ENCODE peak calls at places on chromosomes 4 and X, in seven cellular contexts. W is H9, O is neuronal stem cell, X is H1, N is mesendoderm, F is mesenchymal stem cell, K is trophoblast cell. B is an unnamed sample. For H3K79me1, the result is how much of the 10 kb centered on the place peaks cover.

GRCh38 chrX:154712781-154713391 is 38.0 kb downstream of the GAB3 start:
- DNase-seq in N (no peak), W (no peak), K (no peak), O (no peak), X (no peak), F (peak), B (peak)

GRCh38 chr4:28558871-28559270 is 1698.2 kb downstream of the STIM2 start:
- DNase-seq in K (peak), X (no peak), F (peak), W (no peak), N (no peak), O (no peak), B (peak)

GRCh38 chr4:4267981-4268380 is 20.0 kb upstream of the TMEM128 start:
- DNase-seq in N (no peak), W (no peak), X (no peak), O (no peak), K (no peak), F (peak), B (no peak)

GRCh38 chr4:38673109-38673978 is 9.3 kb downstream of the KLF3 start:
- DNase-seq in X (no peak), W (peak), O (no peak), F (no peak), N (no peak), K (no peak), B (no peak)

GRCh38 chrX:106203315-106203714 is 35.2 kb downstream of the PWWP3B start:
- DNase-seq in N (peak), K (peak), F (no peak), W (no peak), X (no peak), O (no peak), B (no peak)

GRCh38 chr4:28073860-28074555 is 1213.4 kb downstream of the STIM2 start:
- DNase-seq in X (peak), N (peak), O (no peak), K (peak), F (no peak), W (peak), B (no peak)

GRCh38 chrX:35392232-35392631 is 405.9 kb upstream of the MAGEB16 start:
- DNase-seq in K (no peak), F (no peak), W (no peak), O (no peak), N (no peak), X (no peak), B (no peak)

GRCh38 chr4:94669672-94670664 is 87.8 kb upstream of the BMPR1B start:
- DNase-seq in N (no peak), W (no peak), F (no peak), X (no peak), O (no peak), K (no peak), B (no peak)

GRCh38 chr4:16516796-16517413 is 290.6 kb upstream of the TAPT1 start:
- DNase-seq in O (no peak), W (no peak), X (no peak), K (no peak), N (peak), F (peak), B (peak)

DNA sequence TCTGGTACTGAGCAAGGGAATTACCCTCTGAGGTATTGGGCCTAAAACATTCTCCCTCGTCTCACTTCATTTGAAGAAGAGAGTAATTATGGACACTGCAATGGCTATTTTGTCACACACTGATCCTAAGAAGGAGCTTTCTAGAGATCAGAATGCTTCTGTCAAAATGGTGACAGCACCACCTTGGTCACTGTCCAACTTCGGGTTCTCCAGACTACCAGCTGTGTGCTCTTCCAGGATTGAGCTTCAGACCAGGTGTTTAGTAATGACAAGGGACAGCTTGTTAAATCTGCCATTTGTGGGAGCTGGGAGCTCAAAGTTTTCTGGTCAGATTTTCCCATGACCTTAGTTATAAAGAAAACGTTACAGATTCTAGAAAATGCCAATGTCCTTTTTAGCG is 105.4 kb downstream of the POLA1 start:
- DNase-seq in X (no peak), N (no peak), F (no peak), W (no peak), K (no peak), O (no peak), B (no peak)
- H3K79me1 ChIP-seq in X (under half), N (under half), F (under half), W (under half), K (under half), O (under half), B (under half)

GRCh38 chr4:165700855-165701254 is 172.2 kb upstream of the TLL1 start:
- DNase-seq in W (peak), F (no peak), K (peak), X (no peak), O (no peak), N (peak), B (no peak)
- H3K79me1 ChIP-seq in W (under half), F (under half), K (under half), X (under half), O (under half), N (under half), B (under half)

DNA sequence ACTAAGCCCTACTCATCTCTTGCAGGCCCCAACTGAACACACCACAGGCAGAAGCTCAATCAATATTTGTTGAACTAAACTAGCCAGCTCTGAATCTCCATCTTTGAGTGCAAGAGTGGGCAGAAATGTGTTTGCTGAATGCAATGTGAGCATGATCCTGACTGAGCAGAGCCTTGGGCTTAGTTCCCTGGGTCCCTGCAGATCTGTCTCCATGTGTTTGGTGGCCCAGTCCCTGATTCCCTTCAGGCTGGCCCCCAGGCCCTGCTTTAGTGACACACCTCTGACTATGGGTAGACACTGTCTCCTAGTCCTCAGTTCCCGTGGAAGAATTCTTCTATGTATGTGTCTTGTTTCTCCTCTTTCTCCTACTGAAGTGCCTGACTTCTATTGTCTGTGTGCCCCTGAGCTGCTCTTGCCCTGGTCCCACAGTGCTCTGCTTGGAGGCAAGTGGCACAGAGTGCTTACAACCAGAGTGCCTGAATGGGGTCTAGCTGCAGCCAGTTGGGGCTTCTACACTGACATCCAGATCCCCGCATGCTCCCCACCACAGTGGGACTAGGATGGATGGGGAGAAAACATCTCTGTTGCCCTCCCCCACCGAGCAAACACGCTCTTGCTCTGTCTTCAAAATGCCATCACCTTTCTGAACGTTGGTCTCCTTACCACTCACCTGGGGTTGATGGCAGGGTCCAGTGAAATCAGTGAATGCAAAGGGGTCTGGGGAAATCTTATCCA is 9.3 kb downstream of the PJA1 start:
- DNase-seq in K (no peak), N (no peak), F (no peak), O (no peak), W (peak), X (no peak), B (no peak)
- H3K79me1 ChIP-seq in K (under half), N (under half), F (under half), O (under half), W (under half), X (under half), B (under half)

GRCh38 chrX:109739625-109740024 is 6.6 kb upstream of the ACSL4 start:
- DNase-seq in K (no peak), F (no peak), W (no peak), N (no peak), O (no peak), X (no peak), B (no peak)
- H3K79me1 ChIP-seq in K (under half), F (under half), W (under half), N (under half), O (under half), X (under half), B (under half)

GRCh38 chr4:7353846-7354610 is 80.7 kb downstream of the PSAPL1 start:
- DNase-seq in N (no peak), W (no peak), K (no peak), F (no peak), O (no peak), X (no peak), B (no peak)

GRCh38 chr4:7354937-7355336 is 79.8 kb downstream of the PSAPL1 start:
- DNase-seq in X (no peak), K (no peak), N (no peak), W (no peak), O (no peak), F (no peak), B (peak)

GRCh38 chr4:7356667-7357295 is 77.9 kb downstream of the PSAPL1 start:
- DNase-seq in N (no peak), X (no peak), K (no peak), F (no peak), W (no peak), O (no peak), B (no peak)

GRCh38 chr4:7357296-7357680 is 77.4 kb downstream of the PSAPL1 start:
- DNase-seq in F (no peak), N (peak), W (no peak), O (no peak), X (no peak), K (no peak), B (no peak)

DNA sequence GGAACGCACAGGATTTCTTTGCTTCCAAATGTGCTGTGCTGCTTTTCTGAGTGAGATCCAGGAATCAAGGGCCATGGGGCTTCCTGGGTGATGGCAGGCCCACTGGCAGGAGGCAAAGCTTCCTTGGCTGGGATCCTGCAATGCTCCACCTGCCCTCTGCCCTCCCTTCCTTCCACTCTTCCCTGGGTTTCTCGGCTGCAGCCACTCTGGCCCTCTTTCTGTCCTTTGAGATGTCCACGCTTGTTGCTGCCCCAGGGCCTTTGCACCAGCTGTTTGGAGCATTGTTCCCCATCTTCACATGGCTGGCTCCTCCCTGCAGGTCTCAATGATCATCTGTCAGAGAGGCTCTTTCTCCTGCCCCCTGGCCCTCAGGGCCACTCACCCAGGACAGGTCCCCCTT is 78.9 kb downstream of the PSAPL1 start:
- DNase-seq in K (no peak), O (no peak), X (no peak), N (no peak), W (no peak), F (no peak), B (no peak)
- H3K79me1 ChIP-seq in K (under half), O (under half), X (under half), N (under half), W (under half), F (under half), B (under half)

GRCh38 chr4:185919107-185919506 is 107.1 kb upstream of the SORBS2 start:
- DNase-seq in O (no peak), N (no peak), K (no peak), W (no peak), X (no peak), F (no peak), B (no peak)
- H3K79me1 ChIP-seq in O (under half), N (under half), K (under half), W (under half), X (under half), F (under half), B (under half)

GRCh38 chr4:172776203-172776896 is 392.3 kb upstream of the GALNT7 start:
- DNase-seq in K (no peak), W (no peak), X (no peak), N (no peak), O (no peak), F (no peak), B (peak)

GRCh38 chr4:172770787-172771186 is 397.8 kb upstream of the GALNT7 start:
- DNase-seq in W (no peak), N (no peak), K (no peak), X (no peak), O (no peak), F (no peak), B (no peak)

GRCh38 chr4:172772781-172773180 is 395.8 kb upstream of the GALNT7 start:
- DNase-seq in N (no peak), O (no peak), W (no peak), F (no peak), K (no peak), X (no peak), B (no peak)
- H3K79me1 ChIP-seq in N (under half), O (under half), W (under half), F (under half), K (under half), X (under half), B (under half)